ENCODE peak calls at places on chromosomes 16 and 17, in ten cellular contexts. One of them, this sample, is unnamed.

GRCh38 chr17:74354123-74354522 is 7.5 kb downstream of the BTBD17 start:
- DNase-seq in esophagus muscularis mucosa: no peak
- DNase-seq in lung: no peak
- DNase-seq in aorta: no peak
- DNase-seq in A549: peak
- DNase-seq in dorsolateral prefrontal cortex: no peak
- DNase-seq in mucosa of descending colon: peak
- DNase-seq in neural progenitor cell: peak
- DNase-seq in H7: peak
- DNase-seq in AG09309: no peak
- DNase-seq in this sample: peak

GRCh38 chr17:27586203-27586701 is 44.7 kb upstream of the LGALS9 start:
- DNase-seq in dorsolateral prefrontal cortex: no peak
- DNase-seq in lung: no peak
- DNase-seq in mucosa of descending colon: no peak
- DNase-seq in A549: no peak
- DNase-seq in aorta: no peak
- DNase-seq in neural progenitor cell: no peak
- DNase-seq in H7: no peak
- DNase-seq in AG09309: peak
- DNase-seq in esophagus muscularis mucosa: no peak
- DNase-seq in this sample: peak

GRCh38 chr17:27973258-27974044 is 69.0 kb upstream of the NLK start:
- DNase-seq in H7: no peak
- DNase-seq in aorta: no peak
- DNase-seq in lung: no peak
- DNase-seq in mucosa of descending colon: no peak
- DNase-seq in esophagus muscularis mucosa: no peak
- DNase-seq in A549: no peak
- DNase-seq in AG09309: no peak
- DNase-seq in neural progenitor cell: no peak
- DNase-seq in dorsolateral prefrontal cortex: no peak
- DNase-seq in this sample: no peak

GRCh38 chr16:84959045-84959576 is 52.2 kb downstream of the ZDHHC7 start:
- DNase-seq in aorta: no peak
- DNase-seq in mucosa of descending colon: no peak
- DNase-seq in neural progenitor cell: no peak
- DNase-seq in esophagus muscularis mucosa: no peak
- DNase-seq in lung: no peak
- DNase-seq in AG09309: no peak
- DNase-seq in dorsolateral prefrontal cortex: no peak
- DNase-seq in A549: peak
- DNase-seq in H7: peak
- DNase-seq in this sample: no peak

GRCh38 chr17:32127156-32127897 is 15.0 kb upstream of the RHOT1 start:
- DNase-seq in AG09309: no peak
- DNase-seq in esophagus muscularis mucosa: peak
- DNase-seq in A549: peak
- DNase-seq in aorta: peak
- DNase-seq in neural progenitor cell: peak
- DNase-seq in mucosa of descending colon: peak
- DNase-seq in dorsolateral prefrontal cortex: peak
- DNase-seq in lung: peak
- DNase-seq in H7: peak
- DNase-seq in this sample: peak

GRCh38 chr16:50067290-50067853 is 1.6 kb downstream of the HEATR3 start:
- DNase-seq in esophagus muscularis mucosa: no peak
- DNase-seq in mucosa of descending colon: peak
- DNase-seq in AG09309: peak
- DNase-seq in H7: peak
- DNase-seq in A549: peak
- DNase-seq in neural progenitor cell: peak
- DNase-seq in lung: no peak
- DNase-seq in dorsolateral prefrontal cortex: no peak
- DNase-seq in aorta: no peak
- DNase-seq in this sample: peak

GRCh38 chr16:81554993-81555392 is 110.4 kb downstream of the CMIP start:
- DNase-seq in dorsolateral prefrontal cortex: no peak
- DNase-seq in lung: no peak
- DNase-seq in aorta: peak
- DNase-seq in AG09309: no peak
- DNase-seq in mucosa of descending colon: no peak
- DNase-seq in neural progenitor cell: no peak
- DNase-seq in A549: no peak
- DNase-seq in esophagus muscularis mucosa: no peak
- DNase-seq in H7: no peak
- DNase-seq in this sample: no peak

GRCh38 chr16:3878610-3879009 is 1.9 kb downstream of the CREBBP start:
- DNase-seq in neural progenitor cell: no peak
- DNase-seq in aorta: no peak
- DNase-seq in AG09309: no peak
- DNase-seq in lung: no peak
- DNase-seq in dorsolateral prefrontal cortex: no peak
- DNase-seq in esophagus muscularis mucosa: no peak
- DNase-seq in H7: no peak
- DNase-seq in mucosa of descending colon: no peak
- DNase-seq in A549: no peak
- DNase-seq in this sample: peak

GRCh38 chr17:65324977-65325376 is 187.8 kb downstream of the RGS9 start:
- DNase-seq in esophagus muscularis mucosa: no peak
- DNase-seq in aorta: no peak
- DNase-seq in A549: no peak
- DNase-seq in AG09309: no peak
- DNase-seq in dorsolateral prefrontal cortex: no peak
- DNase-seq in lung: peak
- DNase-seq in neural progenitor cell: no peak
- DNase-seq in H7: no peak
- DNase-seq in mucosa of descending colon: no peak
- DNase-seq in this sample: peak

GRCh38 chr17:64388961-64389565 is 1.6 kb downstream of the PECAM1 start:
- DNase-seq in dorsolateral prefrontal cortex: no peak
- DNase-seq in aorta: no peak
- DNase-seq in A549: no peak
- DNase-seq in H7: no peak
- DNase-seq in esophagus muscularis mucosa: no peak
- DNase-seq in mucosa of descending colon: no peak
- DNase-seq in AG09309: no peak
- DNase-seq in neural progenitor cell: no peak
- DNase-seq in lung: no peak
- DNase-seq in this sample: no peak

GRCh38 chr16:70372921-70373550 is 26.3 kb downstream of the DDX19A start:
- DNase-seq in aorta: no peak
- DNase-seq in H7: no peak
- DNase-seq in lung: no peak
- DNase-seq in A549: no peak
- DNase-seq in esophagus muscularis mucosa: no peak
- DNase-seq in AG09309: no peak
- DNase-seq in neural progenitor cell: no peak
- DNase-seq in mucosa of descending colon: no peak
- DNase-seq in dorsolateral prefrontal cortex: no peak
- DNase-seq in this sample: no peak

GRCh38 chr16:55710466-55710865 is 54.7 kb downstream of the SLC6A2 start:
- DNase-seq in neural progenitor cell: peak
- DNase-seq in AG09309: no peak
- DNase-seq in mucosa of descending colon: no peak
- DNase-seq in lung: no peak
- DNase-seq in dorsolateral prefrontal cortex: no peak
- DNase-seq in aorta: no peak
- DNase-seq in A549: no peak
- DNase-seq in esophagus muscularis mucosa: no peak
- DNase-seq in H7: peak
- DNase-seq in this sample: no peak

GRCh38 chr17:72465191-72466024 is 344.6 kb downstream of the SOX9 start:
- DNase-seq in A549: peak
- DNase-seq in aorta: no peak
- DNase-seq in esophagus muscularis mucosa: no peak
- DNase-seq in neural progenitor cell: no peak
- DNase-seq in AG09309: peak
- DNase-seq in mucosa of descending colon: peak
- DNase-seq in lung: no peak
- DNase-seq in dorsolateral prefrontal cortex: no peak
- DNase-seq in H7: no peak
- DNase-seq in this sample: peak

GRCh38 chr16:1287982-1288670 is 21.3 kb upstream of the UBE2I start:
- DNase-seq in mucosa of descending colon: no peak
- DNase-seq in A549: no peak
- DNase-seq in AG09309: no peak
- DNase-seq in neural progenitor cell: no peak
- DNase-seq in dorsolateral prefrontal cortex: no peak
- DNase-seq in H7: peak
- DNase-seq in aorta: no peak
- DNase-seq in lung: no peak
- DNase-seq in esophagus muscularis mucosa: no peak
- DNase-seq in this sample: no peak

GRCh38 chr17:56798916-56799315 is 34.8 kb downstream of the C17orf67 start:
- DNase-seq in H7: peak
- DNase-seq in aorta: no peak
- DNase-seq in AG09309: no peak
- DNase-seq in esophagus muscularis mucosa: no peak
- DNase-seq in dorsolateral prefrontal cortex: no peak
- DNase-seq in lung: no peak
- DNase-seq in neural progenitor cell: peak
- DNase-seq in mucosa of descending colon: no peak
- DNase-seq in A549: no peak
- DNase-seq in this sample: no peak

GRCh38 chr16:10518479-10519041 is 61.8 kb downstream of the EMP2 start:
- DNase-seq in mucosa of descending colon: no peak
- DNase-seq in dorsolateral prefrontal cortex: no peak
- DNase-seq in lung: no peak
- DNase-seq in neural progenitor cell: no peak
- DNase-seq in H7: no peak
- DNase-seq in esophagus muscularis mucosa: no peak
- DNase-seq in AG09309: no peak
- DNase-seq in A549: no peak
- DNase-seq in aorta: no peak
- DNase-seq in this sample: no peak

GRCh38 chr16:28092721-28093382 is 29.3 kb upstream of the GSG1L start:
- DNase-seq in H7: peak
- DNase-seq in dorsolateral prefrontal cortex: no peak
- DNase-seq in A549: no peak
- DNase-seq in lung: no peak
- DNase-seq in esophagus muscularis mucosa: no peak
- DNase-seq in AG09309: no peak
- DNase-seq in mucosa of descending colon: no peak
- DNase-seq in neural progenitor cell: no peak
- DNase-seq in aorta: peak
- DNase-seq in this sample: no peak

GRCh38 chr16:47488051-47488450 is 26.9 kb downstream of the PHKB start:
- DNase-seq in lung: no peak
- DNase-seq in esophagus muscularis mucosa: no peak
- DNase-seq in A549: no peak
- DNase-seq in H7: no peak
- DNase-seq in aorta: no peak
- DNase-seq in dorsolateral prefrontal cortex: no peak
- DNase-seq in neural progenitor cell: no peak
- DNase-seq in mucosa of descending colon: no peak
- DNase-seq in AG09309: no peak
- DNase-seq in this sample: no peak

GRCh38 chr16:8986111-8986510 is 22.4 kb upstream of the USP7 start:
- DNase-seq in H7: no peak
- DNase-seq in AG09309: no peak
- DNase-seq in dorsolateral prefrontal cortex: no peak
- DNase-seq in esophagus muscularis mucosa: no peak
- DNase-seq in neural progenitor cell: no peak
- DNase-seq in lung: no peak
- DNase-seq in A549: no peak
- DNase-seq in mucosa of descending colon: no peak
- DNase-seq in aorta: no peak
- DNase-seq in this sample: no peak

GRCh38 chr17:19979917-19980770 is 2.5 kb upstream of the AKAP10 start:
- DNase-seq in aorta: peak
- DNase-seq in A549: no peak
- DNase-seq in AG09309: no peak
- DNase-seq in lung: no peak
- DNase-seq in mucosa of descending colon: peak
- DNase-seq in H7: peak
- DNase-seq in dorsolateral prefrontal cortex: no peak
- DNase-seq in neural progenitor cell: peak
- DNase-seq in esophagus muscularis mucosa: no peak
- DNase-seq in this sample: peak

GRCh38 chr17:77898521-77899434 is 59.7 kb upstream of the TNRC6C start:
- DNase-seq in H7: no peak
- DNase-seq in neural progenitor cell: peak
- DNase-seq in A549: no peak
- DNase-seq in dorsolateral prefrontal cortex: no peak
- DNase-seq in aorta: peak
- DNase-seq in mucosa of descending colon: no peak
- DNase-seq in AG09309: no peak
- DNase-seq in esophagus muscularis mucosa: no peak
- DNase-seq in lung: no peak
- DNase-seq in this sample: no peak
- H3K4me3 ChIP-seq in H7: no peak
- H3K4me3 ChIP-seq in neural progenitor cell: no peak
- H3K4me3 ChIP-seq in A549: no peak
- H3K4me3 ChIP-seq in dorsolateral prefrontal cortex: no peak
- H3K4me3 ChIP-seq in aorta: no peak
- H3K4me3 ChIP-seq in mucosa of descending colon: no peak
- H3K4me3 ChIP-seq in AG09309: no peak
- H3K4me3 ChIP-seq in esophagus muscularis mucosa: no peak
- H3K4me3 ChIP-seq in lung: no peak
- H3K4me3 ChIP-seq in this sample: no peak

GRCh38 chr17:80941171-80941570 is 50.5 kb upstream of the CHMP6 start:
- DNase-seq in esophagus muscularis mucosa: no peak
- DNase-seq in neural progenitor cell: no peak
- DNase-seq in lung: no peak
- DNase-seq in dorsolateral prefrontal cortex: peak
- DNase-seq in AG09309: no peak
- DNase-seq in aorta: peak
- DNase-seq in A549: no peak
- DNase-seq in mucosa of descending colon: no peak
- DNase-seq in H7: no peak
- DNase-seq in this sample: no peak
- H3K4me3 ChIP-seq in esophagus muscularis mucosa: no peak
- H3K4me3 ChIP-seq in neural progenitor cell: no peak
- H3K4me3 ChIP-seq in lung: no peak
- H3K4me3 ChIP-seq in dorsolateral prefrontal cortex: no peak
- H3K4me3 ChIP-seq in AG09309: no peak
- H3K4me3 ChIP-seq in aorta: no peak
- H3K4me3 ChIP-seq in A549: no peak
- H3K4me3 ChIP-seq in mucosa of descending colon: no peak
- H3K4me3 ChIP-seq in H7: no peak
- H3K4me3 ChIP-seq in this sample: no peak

GRCh38 chr16:30070490-30070889 is 4.9 kb downstream of the ALDOA start:
- DNase-seq in esophagus muscularis mucosa: no peak
- DNase-seq in neural progenitor cell: no peak
- DNase-seq in mucosa of descending colon: no peak
- DNase-seq in A549: no peak
- DNase-seq in aorta: no peak
- DNase-seq in lung: no peak
- DNase-seq in dorsolateral prefrontal cortex: no peak
- DNase-seq in H7: no peak
- DNase-seq in AG09309: no peak
- DNase-seq in this sample: no peak
- H3K4me3 ChIP-seq in esophagus muscularis mucosa: peak
- H3K4me3 ChIP-seq in neural progenitor cell: no peak
- H3K4me3 ChIP-seq in mucosa of descending colon: no peak
- H3K4me3 ChIP-seq in A549: no peak
- H3K4me3 ChIP-seq in aorta: no peak
- H3K4me3 ChIP-seq in lung: no peak
- H3K4me3 ChIP-seq in dorsolateral prefrontal cortex: no peak
- H3K4me3 ChIP-seq in H7: no peak
- H3K4me3 ChIP-seq in AG09309: peak
- H3K4me3 ChIP-seq in this sample: no peak

DNA sequence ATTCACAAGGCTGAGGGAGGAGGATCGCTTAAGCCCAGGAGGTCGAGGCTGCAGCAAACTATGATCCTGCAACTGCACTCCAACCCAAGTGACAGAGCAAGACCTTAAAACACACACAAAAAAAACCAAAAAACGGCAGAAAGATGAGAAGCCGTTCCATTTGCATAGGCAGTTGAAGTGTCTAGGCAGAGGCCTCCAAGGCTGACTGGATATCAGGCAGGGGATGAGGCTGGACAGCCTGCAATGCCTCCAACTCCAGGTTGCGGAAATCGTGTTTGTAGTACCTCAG is 2.0 kb upstream of the FBXL19 start:
- DNase-seq in H7: no peak
- DNase-seq in mucosa of descending colon: no peak
- DNase-seq in neural progenitor cell: no peak
- DNase-seq in AG09309: no peak
- DNase-seq in aorta: no peak
- DNase-seq in A549: no peak
- DNase-seq in lung: no peak
- DNase-seq in esophagus muscularis mucosa: no peak
- DNase-seq in dorsolateral prefrontal cortex: no peak
- DNase-seq in this sample: no peak
- H3K4me3 ChIP-seq in H7: no peak
- H3K4me3 ChIP-seq in mucosa of descending colon: no peak
- H3K4me3 ChIP-seq in neural progenitor cell: peak
- H3K4me3 ChIP-seq in AG09309: peak
- H3K4me3 ChIP-seq in aorta: no peak
- H3K4me3 ChIP-seq in A549: peak
- H3K4me3 ChIP-seq in lung: no peak
- H3K4me3 ChIP-seq in esophagus muscularis mucosa: peak
- H3K4me3 ChIP-seq in dorsolateral prefrontal cortex: peak
- H3K4me3 ChIP-seq in this sample: peak

This sample was measured in fibroblast of mammary gland.